ENCODE peak calls at places on chromosomes 7 and 10, in six cellular contexts. One of them, this sample, is unnamed.

GRCh38 chr10:38212460-38212859 is 118.3 kb downstream of the ZNF37A start:
- DNase-seq in upper lobe of left lung: no peak
- DNase-seq in AG04450: no peak
- DNase-seq in fibroblast of the aortic adventitia: no peak
- DNase-seq in astrocyte of the cerebellum: no peak
- DNase-seq in endothelial cell of umbilical vein: no peak
- DNase-seq in this sample: no peak

GRCh38 chr10:112526906-112527305 is 79.9 kb downstream of the VTI1A start:
- DNase-seq in upper lobe of left lung: no peak
- DNase-seq in AG04450: no peak
- DNase-seq in fibroblast of the aortic adventitia: peak; percentile 33
- DNase-seq in astrocyte of the cerebellum: no peak
- DNase-seq in endothelial cell of umbilical vein: no peak
- DNase-seq in this sample: no peak

GRCh38 chr10:50325449-50326188 is 74.3 kb upstream of the ASAH2 start:
- DNase-seq in upper lobe of left lung: no peak
- DNase-seq in AG04450: peak; percentile 91
- DNase-seq in fibroblast of the aortic adventitia: peak; percentile 97
- DNase-seq in astrocyte of the cerebellum: peak; percentile 96
- DNase-seq in endothelial cell of umbilical vein: peak; percentile 74
- DNase-seq in this sample: peak; percentile 81

GRCh38 chr10:87545783-87546182 is 41.1 kb downstream of the MINPP1 start:
- DNase-seq in upper lobe of left lung: no peak
- DNase-seq in AG04450: no peak
- DNase-seq in fibroblast of the aortic adventitia: peak; percentile 58
- DNase-seq in astrocyte of the cerebellum: no peak
- DNase-seq in endothelial cell of umbilical vein: no peak
- DNase-seq in this sample: no peak

GRCh38 chr10:28533571-28534304 is 820 bp downstream of the WAC start:
- DNase-seq in upper lobe of left lung: peak; percentile 94
- DNase-seq in AG04450: no peak
- DNase-seq in fibroblast of the aortic adventitia: peak; percentile 43
- DNase-seq in astrocyte of the cerebellum: no peak
- DNase-seq in endothelial cell of umbilical vein: peak; percentile 51
- DNase-seq in this sample: peak; percentile 4

GRCh38 chr7:64867863-64868440 is 35.1 kb upstream of the ZNF273 start:
- DNase-seq in upper lobe of left lung: no peak
- DNase-seq in AG04450: no peak
- DNase-seq in fibroblast of the aortic adventitia: no peak
- DNase-seq in astrocyte of the cerebellum: no peak
- DNase-seq in endothelial cell of umbilical vein: no peak
- DNase-seq in this sample: no peak

GRCh38 chr7:129363-130221 is 62.8 kb upstream of the FAM20C start:
- DNase-seq in upper lobe of left lung: peak; percentile 70
- DNase-seq in AG04450: no peak
- DNase-seq in fibroblast of the aortic adventitia: peak; percentile 93
- DNase-seq in astrocyte of the cerebellum: no peak
- DNase-seq in endothelial cell of umbilical vein: no peak
- DNase-seq in this sample: peak; percentile 52

GRCh38 chr10:7908541-7909210 is 90.4 kb downstream of the TAF3 start:
- DNase-seq in upper lobe of left lung: no peak
- DNase-seq in AG04450: no peak
- DNase-seq in fibroblast of the aortic adventitia: no peak
- DNase-seq in astrocyte of the cerebellum: no peak
- DNase-seq in endothelial cell of umbilical vein: no peak
- DNase-seq in this sample: no peak

GRCh38 chr7:110442386-110442837 is 648.5 kb upstream of the LRRN3 start:
- DNase-seq in upper lobe of left lung: no peak
- DNase-seq in AG04450: no peak
- DNase-seq in fibroblast of the aortic adventitia: no peak
- DNase-seq in astrocyte of the cerebellum: no peak
- DNase-seq in endothelial cell of umbilical vein: peak; percentile 68
- DNase-seq in this sample: no peak

GRCh38 chr7:151426486-151426905 is 13.4 kb downstream of the CRYGN start:
- DNase-seq in upper lobe of left lung: no peak
- DNase-seq in AG04450: peak; percentile 80
- DNase-seq in fibroblast of the aortic adventitia: peak; percentile 95
- DNase-seq in astrocyte of the cerebellum: peak; percentile 98
- DNase-seq in endothelial cell of umbilical vein: peak; percentile 47
- DNase-seq in this sample: peak; percentile 65

GRCh38 chr7:80288175-80289122 is 153.8 kb downstream of the GNAI1 start:
- DNase-seq in upper lobe of left lung: no peak
- DNase-seq in AG04450: no peak
- DNase-seq in fibroblast of the aortic adventitia: peak; percentile 13
- DNase-seq in astrocyte of the cerebellum: peak; percentile 97
- DNase-seq in endothelial cell of umbilical vein: no peak
- DNase-seq in this sample: no peak

GRCh38 chr7:155216475-155217272 is 81.0 kb upstream of the INSIG1 start:
- DNase-seq in upper lobe of left lung: no peak
- DNase-seq in AG04450: no peak
- DNase-seq in fibroblast of the aortic adventitia: peak; percentile 38
- DNase-seq in astrocyte of the cerebellum: no peak
- DNase-seq in endothelial cell of umbilical vein: peak; percentile 51
- DNase-seq in this sample: no peak

GRCh38 chr7:20653636-20654035 is 38.2 kb downstream of the ABCB5 start:
- DNase-seq in upper lobe of left lung: no peak
- DNase-seq in AG04450: no peak
- DNase-seq in fibroblast of the aortic adventitia: no peak
- DNase-seq in astrocyte of the cerebellum: no peak
- DNase-seq in endothelial cell of umbilical vein: no peak
- DNase-seq in this sample: no peak

GRCh38 chr7:35685781-35686180 is 9.2 kb downstream of the HERPUD2 start:
- DNase-seq in upper lobe of left lung: no peak
- DNase-seq in AG04450: no peak
- DNase-seq in fibroblast of the aortic adventitia: no peak
- DNase-seq in astrocyte of the cerebellum: no peak
- DNase-seq in endothelial cell of umbilical vein: no peak
- DNase-seq in this sample: no peak

GRCh38 chr7:28768577-28769147 is 189.5 kb downstream of the TRIL start:
- DNase-seq in upper lobe of left lung: no peak
- DNase-seq in AG04450: no peak
- DNase-seq in fibroblast of the aortic adventitia: peak; percentile 46
- DNase-seq in astrocyte of the cerebellum: peak; percentile 45
- DNase-seq in endothelial cell of umbilical vein: no peak
- DNase-seq in this sample: peak; percentile 11

GRCh38 chr7:15556706-15557105 is 5.1 kb downstream of the AGMO start:
- DNase-seq in upper lobe of left lung: no peak
- DNase-seq in AG04450: no peak
- DNase-seq in fibroblast of the aortic adventitia: no peak
- DNase-seq in astrocyte of the cerebellum: no peak
- DNase-seq in endothelial cell of umbilical vein: peak; percentile 13
- DNase-seq in this sample: no peak

GRCh38 chr7:105350906-105351305 is 37.8 kb downstream of the SRPK2 start:
- DNase-seq in upper lobe of left lung: no peak
- DNase-seq in AG04450: no peak
- DNase-seq in fibroblast of the aortic adventitia: no peak
- DNase-seq in astrocyte of the cerebellum: no peak
- DNase-seq in endothelial cell of umbilical vein: no peak
- DNase-seq in this sample: no peak

GRCh38 chr7:95213809-95214492 is 110.4 kb downstream of the PON1 start:
- DNase-seq in upper lobe of left lung: no peak
- DNase-seq in AG04450: no peak
- DNase-seq in fibroblast of the aortic adventitia: peak; percentile 94
- DNase-seq in astrocyte of the cerebellum: peak; percentile 98
- DNase-seq in endothelial cell of umbilical vein: no peak
- DNase-seq in this sample: no peak

GRCh38 chr7:75945297-75946168 is 30.6 kb downstream of the POR start:
- DNase-seq in upper lobe of left lung: no peak
- DNase-seq in AG04450: no peak
- DNase-seq in fibroblast of the aortic adventitia: peak; percentile 63
- DNase-seq in astrocyte of the cerebellum: no peak
- DNase-seq in endothelial cell of umbilical vein: no peak
- DNase-seq in this sample: no peak

GRCh38 chr7:84950836-84951235 is 236.0 kb downstream of the SEMA3D start:
- DNase-seq in upper lobe of left lung: no peak
- DNase-seq in AG04450: no peak
- DNase-seq in fibroblast of the aortic adventitia: peak; percentile 25
- DNase-seq in astrocyte of the cerebellum: no peak
- DNase-seq in endothelial cell of umbilical vein: no peak
- DNase-seq in this sample: no peak

DNA sequence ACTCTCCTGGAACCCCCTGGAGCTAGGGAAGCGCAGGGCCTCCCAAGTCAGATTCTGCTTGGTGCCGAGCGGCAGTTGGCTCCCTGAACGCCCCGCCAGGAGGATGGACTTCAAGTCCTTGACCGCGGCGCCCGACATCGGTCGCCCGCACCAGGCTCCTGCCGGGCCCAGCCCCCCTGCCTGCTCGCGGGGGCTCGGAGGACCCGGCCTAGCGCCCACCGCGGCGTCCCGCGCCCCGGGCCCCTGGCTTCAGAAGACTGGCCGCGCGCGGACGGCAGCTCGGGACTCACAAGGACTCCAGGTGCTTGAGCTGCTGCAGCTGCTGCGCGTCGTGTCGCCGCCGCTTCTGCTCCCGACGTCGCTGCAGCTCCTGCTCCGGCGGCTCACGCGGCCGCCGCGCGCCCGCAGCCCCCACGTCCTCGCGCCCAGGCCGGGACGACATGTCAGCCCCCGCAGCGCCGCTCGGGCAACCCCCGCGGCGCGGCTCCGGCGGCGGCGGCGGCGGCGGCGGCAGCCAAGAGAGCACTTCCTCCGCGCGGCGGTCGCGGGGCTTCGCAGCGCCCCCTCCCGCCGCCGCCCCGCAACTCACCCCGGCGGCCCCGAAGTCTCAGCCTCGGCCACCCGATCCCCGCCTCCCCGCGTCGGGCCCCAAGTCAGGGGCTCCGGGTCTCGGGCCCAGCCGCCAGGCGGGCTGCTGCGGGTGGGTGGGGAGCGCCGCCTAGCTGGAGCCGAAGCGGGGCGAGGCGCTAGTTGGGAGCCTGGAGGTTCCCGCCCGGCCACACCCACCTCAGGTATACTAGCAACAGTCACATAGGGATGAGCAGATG is at the start of gene RP9:
- DNase-seq in upper lobe of left lung: peak; percentile 96
- DNase-seq in AG04450: no peak
- DNase-seq in fibroblast of the aortic adventitia: peak; percentile 37
- DNase-seq in astrocyte of the cerebellum: no peak
- DNase-seq in endothelial cell of umbilical vein: peak; percentile 70
- DNase-seq in this sample: no peak
- TF ChIP-seq CTCF in upper lobe of left lung: peak; percentile 89
- TF ChIP-seq CTCF in AG04450: peak; percentile 25
- TF ChIP-seq CTCF in fibroblast of the aortic adventitia: peak; percentile 38
- TF ChIP-seq CTCF in astrocyte of the cerebellum: peak; percentile 35
- TF ChIP-seq CTCF in endothelial cell of umbilical vein: peak; percentile 41
- TF ChIP-seq CTCF in this sample: peak; percentile 20

DNA sequence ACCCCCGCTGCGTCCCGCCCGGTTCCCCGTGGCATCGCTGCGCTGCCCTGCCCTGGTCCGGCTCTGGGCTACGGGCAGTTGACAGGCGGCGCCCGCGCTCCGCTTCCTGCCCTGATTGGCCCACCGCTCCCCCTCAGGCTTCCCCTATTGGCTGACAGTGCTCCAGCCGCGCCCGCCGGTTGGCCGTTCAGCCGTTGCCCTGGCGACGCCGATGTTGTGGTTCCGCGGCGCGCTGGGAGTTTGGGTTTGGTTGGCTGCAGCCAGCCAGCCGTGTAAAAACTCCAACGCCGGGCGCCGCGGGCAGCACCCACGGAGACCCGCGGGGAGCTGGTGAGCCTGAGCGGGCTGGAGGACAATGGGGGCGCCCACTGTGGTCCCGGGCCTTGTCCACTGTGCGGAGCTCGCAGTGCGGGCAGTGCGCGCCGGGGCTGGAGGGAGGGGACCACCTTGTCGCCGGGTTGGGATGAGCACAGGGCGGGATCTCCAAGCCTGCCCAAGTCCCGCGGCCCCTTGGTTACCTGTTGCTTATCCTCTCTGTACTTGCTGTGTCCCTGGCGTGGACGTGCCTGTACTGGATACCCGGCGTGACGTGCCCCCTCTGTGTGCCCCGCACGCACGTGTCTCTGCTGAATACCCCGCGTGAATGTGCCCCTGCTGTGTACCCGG is at the start of gene C7orf57:
- DNase-seq in upper lobe of left lung: peak; percentile 97
- DNase-seq in AG04450: peak; percentile 47
- DNase-seq in fibroblast of the aortic adventitia: peak; percentile 76
- DNase-seq in astrocyte of the cerebellum: peak; percentile 55
- DNase-seq in endothelial cell of umbilical vein: peak; percentile 85
- DNase-seq in this sample: peak; percentile 48
- TF ChIP-seq CTCF in upper lobe of left lung: peak; percentile 22
- TF ChIP-seq CTCF in AG04450: peak; percentile 18
- TF ChIP-seq CTCF in fibroblast of the aortic adventitia: no peak
- TF ChIP-seq CTCF in astrocyte of the cerebellum: no peak
- TF ChIP-seq CTCF in endothelial cell of umbilical vein: peak; percentile 37
- TF ChIP-seq CTCF in this sample: peak; percentile 29

GRCh38 chr10:1295756-1296480 is 239.7 kb downstream of the WDR37 start:
- DNase-seq in upper lobe of left lung: no peak
- DNase-seq in AG04450: no peak
- DNase-seq in fibroblast of the aortic adventitia: no peak
- DNase-seq in astrocyte of the cerebellum: no peak
- DNase-seq in endothelial cell of umbilical vein: no peak
- DNase-seq in this sample: no peak

GRCh38 chr10:1293147-1293546 is 237.0 kb downstream of the WDR37 start:
- DNase-seq in upper lobe of left lung: no peak
- DNase-seq in AG04450: no peak
- DNase-seq in fibroblast of the aortic adventitia: no peak
- DNase-seq in astrocyte of the cerebellum: no peak
- DNase-seq in endothelial cell of umbilical vein: no peak
- DNase-seq in this sample: no peak

GRCh38 chr10:1293636-1294440 is 237.7 kb downstream of the WDR37 start:
- DNase-seq in upper lobe of left lung: no peak
- DNase-seq in AG04450: no peak
- DNase-seq in fibroblast of the aortic adventitia: no peak
- DNase-seq in astrocyte of the cerebellum: no peak
- DNase-seq in endothelial cell of umbilical vein: no peak
- DNase-seq in this sample: no peak

GRCh38 chr10:1292611-1293021 is 236.4 kb downstream of the WDR37 start:
- DNase-seq in upper lobe of left lung: no peak
- DNase-seq in AG04450: no peak
- DNase-seq in fibroblast of the aortic adventitia: no peak
- DNase-seq in astrocyte of the cerebellum: no peak
- DNase-seq in endothelial cell of umbilical vein: no peak
- DNase-seq in this sample: no peak

GRCh38 chr10:1294748-1295147 is 238.6 kb downstream of the WDR37 start:
- DNase-seq in upper lobe of left lung: no peak
- DNase-seq in AG04450: no peak
- DNase-seq in fibroblast of the aortic adventitia: no peak
- DNase-seq in astrocyte of the cerebellum: no peak
- DNase-seq in endothelial cell of umbilical vein: no peak
- DNase-seq in this sample: no peak
- TF ChIP-seq CTCF in upper lobe of left lung: no peak
- TF ChIP-seq CTCF in AG04450: no peak
- TF ChIP-seq CTCF in fibroblast of the aortic adventitia: no peak
- TF ChIP-seq CTCF in astrocyte of the cerebellum: no peak
- TF ChIP-seq CTCF in endothelial cell of umbilical vein: no peak
- TF ChIP-seq CTCF in this sample: no peak

DNA sequence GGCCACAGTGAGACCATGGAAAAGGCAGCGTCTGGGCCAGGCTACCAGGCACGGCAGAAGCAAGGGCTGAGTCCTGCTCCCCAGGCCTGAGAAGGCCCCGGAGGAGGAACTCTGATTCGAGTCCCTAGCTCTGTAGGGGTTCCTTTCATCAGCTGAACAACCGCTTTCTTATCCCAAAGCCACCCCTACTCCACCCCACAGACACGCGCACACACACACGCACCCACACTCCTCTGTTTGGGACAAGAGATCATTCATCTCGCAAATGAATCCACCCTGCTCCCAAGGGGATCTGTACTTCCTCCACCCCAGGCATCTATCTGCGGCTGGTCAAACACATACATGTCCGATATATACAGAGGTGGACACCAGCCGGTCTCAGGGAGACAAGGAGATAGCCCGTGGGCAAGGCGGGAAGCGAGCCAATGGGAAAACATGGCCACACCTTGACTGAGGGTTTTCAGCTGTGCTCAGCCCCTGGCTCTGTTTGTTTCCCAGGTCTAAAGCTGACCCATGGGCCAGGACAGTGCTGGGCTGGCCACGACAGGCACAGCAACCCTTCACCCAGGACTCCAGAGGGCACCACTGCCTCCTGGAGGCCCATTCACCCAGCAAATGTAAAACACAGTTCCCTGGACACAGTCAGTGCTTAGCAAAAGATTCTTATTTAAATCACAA is 7.3 kb downstream of the ZCCHC24 start:
- DNase-seq in upper lobe of left lung: no peak
- DNase-seq in AG04450: no peak
- DNase-seq in fibroblast of the aortic adventitia: no peak
- DNase-seq in astrocyte of the cerebellum: no peak
- DNase-seq in endothelial cell of umbilical vein: no peak
- DNase-seq in this sample: no peak
- TF ChIP-seq CTCF in upper lobe of left lung: no peak
- TF ChIP-seq CTCF in AG04450: peak; percentile 24
- TF ChIP-seq CTCF in fibroblast of the aortic adventitia: peak; percentile 57
- TF ChIP-seq CTCF in astrocyte of the cerebellum: peak; percentile 43
- TF ChIP-seq CTCF in endothelial cell of umbilical vein: no peak
- TF ChIP-seq CTCF in this sample: peak; percentile 30

This sample was measured in AG09319.